ENCODE peak calls at places on chromosome 2, in five cellular contexts. X is B cell, R is DMS53, Y is HFF-Myc, W is AG10803. I is an unnamed sample.

GRCh38 chr2:64730551-64731305 is 77.0 kb upstream of the SERTAD2 start:
- DNase-seq in X (peak), R (peak), Y (peak), W (peak), I (no peak)

GRCh38 chr2:8120979-8121825 is 560.7 kb upstream of the ID2 start:
- DNase-seq in X (no peak), R (no peak), W (peak), Y (no peak), I (no peak)

GRCh38 chr2:240991378-240992263 is 6.8 kb upstream of the SNED1 start:
- DNase-seq in W (peak), R (peak), Y (peak), X (no peak), I (peak)

GRCh38 chr2:36973320-36973719 is 7.0 kb upstream of the STRN start:
- DNase-seq in W (no peak), Y (no peak), X (no peak), R (no peak), I (no peak)

GRCh38 chr2:100833330-100833729 is 13.4 kb downstream of the NPAS2 start:
- DNase-seq in X (no peak), R (no peak), Y (no peak), W (no peak), I (no peak)

GRCh38 chr2:71595549-71595948 is 142.2 kb downstream of the DYSF start:
- DNase-seq in Y (no peak), R (no peak), W (no peak), X (no peak), I (no peak)

GRCh38 chr2:109457366-109457765 is 156.4 kb downstream of the SEPTIN10 start:
- DNase-seq in W (no peak), Y (no peak), R (no peak), X (no peak), I (no peak)

GRCh38 chr2:1664698-1665097 is 79.6 kb downstream of the PXDN start:
- DNase-seq in X (no peak), R (no peak), W (no peak), Y (no peak), I (no peak)

GRCh38 chr2:237351796-237352195 is 62.2 kb downstream of the COL6A3 start:
- DNase-seq in Y (no peak), X (no peak), R (no peak), W (no peak), I (no peak)

GRCh38 chr2:494853-495252 is 182.4 kb downstream of the TMEM18 start:
- DNase-seq in Y (no peak), X (no peak), R (no peak), W (no peak), I (no peak)

GRCh38 chr2:158459161-158460003 is 2.6 kb downstream of the PKP4 start:
- DNase-seq in W (no peak), X (no peak), Y (no peak), R (peak), I (no peak)

GRCh38 chr2:29394311-29394710 is 279.1 kb downstream of the CLIP4 start:
- DNase-seq in R (no peak), X (no peak), W (no peak), Y (no peak), I (no peak)